ENCODE peak calls at places on chromosomes 11 and 22, in seven cellular contexts. R is activated CD8-positive, alpha-beta memory T cell treated with anti-CD3 and anti-CD28 coated beads for 48 hours; F is activated B cell treated with CpG ODN at 0.5 μM for 24 hours; S is ovary; E is HS-27A; I is CD4-positive, alpha-beta T cell; Y is left cardiac atrium. Z is an unnamed sample.

GRCh38 chr11:9642894-9643293 is 21.0 kb upstream of the SWAP70 start:
- DNase-seq in R (no peak), F (no peak), S (no peak), E (no peak), I (no peak), Y (no peak), Z (no peak)

GRCh38 chr22:20811971-20812660 is 38.2 kb downstream of the SERPIND1 start:
- DNase-seq in R (no peak), F (no peak), S (no peak), E (no peak), I (no peak), Y (no peak), Z (no peak)

GRCh38 chr11:21475276-21475675 is 717.6 kb upstream of the ANO5 start:
- DNase-seq in R (no peak), F (no peak), S (no peak), E (no peak), I (no peak), Y (no peak), Z (no peak)

GRCh38 chr11:1781593-1781975 is 17.9 kb upstream of the CTSD start:
- DNase-seq in R (no peak), F (no peak), S (no peak), E (no peak), I (no peak), Y (no peak), Z (no peak)

GRCh38 chr22:49882519-49883293 is 29.1 kb downstream of the ZBED4 start:
- DNase-seq in R (no peak), F (no peak), S (no peak), E (no peak), I (no peak), Y (no peak), Z (no peak)

GRCh38 chr11:130649749-130650275 is 201.4 kb downstream of the ADAMTS15 start:
- DNase-seq in R (no peak), F (no peak), S (no peak), E (no peak), I (no peak), Y (no peak), Z (no peak)

GRCh38 chr11:130592056-130592455 is 143.6 kb downstream of the ADAMTS15 start:
- DNase-seq in R (no peak), F (no peak), S (no peak), E (no peak), I (no peak), Y (no peak), Z (no peak)

GRCh38 chr11:41508121-41508520 is 48.7 kb upstream of the LRRC4C start:
- DNase-seq in R (no peak), F (no peak), S (no peak), E (no peak), I (no peak), Y (no peak), Z (no peak)

GRCh38 chr11:29527391-29527936 is 489.4 kb downstream of the KCNA4 start:
- DNase-seq in R (no peak), F (no peak), S (no peak), E (peak; percentile 59), I (no peak), Y (no peak), Z (no peak)

GRCh38 chr11:70544774-70545625 is 146.7 kb downstream of the CTTN start:
- DNase-seq in R (no peak), F (no peak), S (no peak), E (no peak), I (no peak), Y (no peak), Z (no peak)

GRCh38 chr11:104522650-104523049 is 358.7 kb upstream of the PDGFD start:
- DNase-seq in R (no peak), F (no peak), S (no peak), E (no peak), I (no peak), Y (no peak), Z (no peak)

GRCh38 chr22:32717337-32718240 is 83.9 kb upstream of the TIMP3 start:
- DNase-seq in R (no peak), F (no peak), S (no peak), E (no peak), I (no peak), Y (no peak), Z (no peak)

GRCh38 chr22:36467946-36468345 is 13.5 kb downstream of the TXN2 start:
- DNase-seq in R (no peak), F (no peak), S (no peak), E (peak; percentile 86), I (no peak), Y (no peak), Z (no peak)

GRCh38 chr11:69205929-69206612 is 50.3 kb downstream of the SMIM38 start:
- DNase-seq in R (no peak), F (no peak), S (no peak), E (no peak), I (no peak), Y (no peak), Z (no peak)

GRCh38 chr11:44556735-44557409 is 8.6 kb upstream of the CD82 start:
- DNase-seq in R (no peak), F (no peak), S (peak; percentile 78), E (no peak), I (peak; percentile 60), Y (peak; percentile 71), Z (peak; percentile 58)

GRCh38 chr22:17552737-17553136 is 10.6 kb upstream of the SLC25A18 start:
- DNase-seq in R (no peak), F (no peak), S (no peak), E (no peak), I (no peak), Y (peak; percentile 58), Z (no peak)

GRCh38 chr11:73931039-73931645 is 19.7 kb upstream of the DNAJB13 start:
- DNase-seq in R (no peak), F (no peak), S (no peak), E (no peak), I (no peak), Y (no peak), Z (no peak)

GRCh38 chr11:111749646-111750045 is 16.5 kb downstream of the PPP2R1B start:
- DNase-seq in R (no peak), F (no peak), S (no peak), E (no peak), I (no peak), Y (no peak), Z (no peak)

GRCh38 chr11:34558211-34558610 is 44.6 kb upstream of the ELF5 start:
- DNase-seq in R (no peak), F (no peak), S (no peak), E (no peak), I (no peak), Y (no peak), Z (no peak)

GRCh38 chr11:102364991-102365390 is 18.0 kb downstream of the BIRC2 start:
- DNase-seq in R (no peak), F (no peak), S (no peak), E (no peak), I (no peak), Y (no peak), Z (no peak)

GRCh38 chr11:2531987-2532703 is 87.3 kb downstream of the KCNQ1 start:
- DNase-seq in R (no peak), F (no peak), S (peak; percentile 49), E (no peak), I (no peak), Y (peak; percentile 31), Z (no peak)

GRCh38 chr11:1890856-1891830 is 552 bp downstream of the PRR33 start:
- DNase-seq in R (peak; percentile 28), F (no peak), S (no peak), E (no peak), I (no peak), Y (peak; percentile 19), Z (no peak)

GRCh38 chr11:18404062-18404461 is 8.1 kb upstream of the LDHC start:
- DNase-seq in R (no peak), F (no peak), S (no peak), E (no peak), I (no peak), Y (no peak), Z (no peak)

GRCh38 chr22:42957958-42958357 is 57.0 kb downstream of the PACSIN2 start:
- DNase-seq in R (no peak), F (no peak), S (no peak), E (no peak), I (no peak), Y (no peak), Z (no peak)

GRCh38 chr11:20933086-20933485 is 263.7 kb downstream of the NELL1 start:
- DNase-seq in R (no peak), F (no peak), S (no peak), E (no peak), I (no peak), Y (no peak), Z (no peak)